ENCODE peak calls at places on chromosome 18, in five cellular contexts. One of them, this sample, is unnamed.

GRCh38 chr18:79335833-79336360 is 59.8 kb upstream of the NFATC1 start:
- DNase-seq in HEK293T: no peak
- DNase-seq in GM10248: no peak
- DNase-seq in coronary artery: no peak
- DNase-seq in RWPE2: no peak
- DNase-seq in this sample: no peak

GRCh38 chr18:11902522-11903292 is 5.4 kb downstream of the MPPE1 start:
- DNase-seq in HEK293T: no peak
- DNase-seq in coronary artery: no peak
- DNase-seq in RWPE2: no peak
- DNase-seq in GM10248: no peak
- DNase-seq in this sample: no peak

GRCh38 chr18:61141691-61142090 is 191.5 kb upstream of the CDH20 start:
- DNase-seq in GM10248: no peak
- DNase-seq in coronary artery: no peak
- DNase-seq in RWPE2: no peak
- DNase-seq in HEK293T: no peak
- DNase-seq in this sample: no peak

GRCh38 chr18:8359076-8359475 is 250.2 kb upstream of the RAB12 start:
- DNase-seq in GM10248: no peak
- DNase-seq in RWPE2: no peak
- DNase-seq in coronary artery: peak
- DNase-seq in HEK293T: no peak
- DNase-seq in this sample: no peak

GRCh38 chr18:49664086-49664890 is 102.4 kb downstream of the LIPG start:
- DNase-seq in coronary artery: no peak
- DNase-seq in RWPE2: no peak
- DNase-seq in HEK293T: no peak
- DNase-seq in GM10248: no peak
- DNase-seq in this sample: no peak

GRCh38 chr18:6595666-6596065 is 133.8 kb upstream of the ARHGAP28 start:
- DNase-seq in GM10248: no peak
- DNase-seq in HEK293T: no peak
- DNase-seq in RWPE2: no peak
- DNase-seq in coronary artery: no peak
- DNase-seq in this sample: no peak

GRCh38 chr18:28834889-28835288 is 658.0 kb upstream of the CDH2 start:
- DNase-seq in coronary artery: no peak
- DNase-seq in GM10248: no peak
- DNase-seq in HEK293T: no peak
- DNase-seq in RWPE2: no peak
- DNase-seq in this sample: no peak

GRCh38 chr18:57744211-57744694 is 58.9 kb downstream of the ATP8B1 start:
- DNase-seq in RWPE2: no peak
- DNase-seq in HEK293T: no peak
- DNase-seq in GM10248: no peak
- DNase-seq in coronary artery: no peak
- DNase-seq in this sample: no peak

GRCh38 chr18:13435596-13436333 is 217.2 kb downstream of the LDLRAD4 start:
- DNase-seq in RWPE2: no peak
- DNase-seq in coronary artery: no peak
- DNase-seq in GM10248: no peak
- DNase-seq in HEK293T: no peak
- DNase-seq in this sample: no peak

GRCh38 chr18:24366328-24366727 is 31.3 kb downstream of the OSBPL1A start:
- DNase-seq in HEK293T: no peak
- DNase-seq in RWPE2: no peak
- DNase-seq in coronary artery: no peak
- DNase-seq in GM10248: no peak
- DNase-seq in this sample: no peak

GRCh38 chr18:58538604-58539386 is 90.1 kb downstream of the ALPK2 start:
- DNase-seq in HEK293T: no peak
- DNase-seq in coronary artery: no peak
- DNase-seq in GM10248: no peak
- DNase-seq in RWPE2: no peak
- DNase-seq in this sample: no peak